ENCODE peak calls at places on chromosomes 11 and 22, in ten cellular contexts. L is stimulated activated naive CD8-positive, alpha-beta T cell treated with anti-CD3 and anti-CD28 coated beads, Interleukin-15, amount 100 ng/mL, for 72 hours; R is LoVo; K is substantia nigra; V is tibial nerve; M is stimulated activated CD8-positive, alpha-beta memory T cell treated with anti-CD3 and anti-CD28 coated beads, Interleukin-15, amount 100 ng/mL, for 24 hours; S is BJ; A is AG04450; X is left ventricle myocardium inferior; Y is NAMALWA. G is an unnamed sample.
A peak's percentile ranks its signal among the peaks of the same experiment; 100 is the strongest.

GRCh38 chr22:41682033-41682807 is 6.4 kb downstream of the SNU13 start:
- DNase-seq in L (peak; percentile 80), R (peak; percentile 76), K (peak; percentile 67), V (peak; percentile 72), M (peak; percentile 69), S (no peak), A (peak; percentile 52), X (peak; percentile 87), Y (peak; percentile 94), G (peak; percentile 48)

GRCh38 chr11:6648505-6648904 is 7.1 kb downstream of the DCHS1 start:
- DNase-seq in L (no peak), R (no peak), K (no peak), V (no peak), M (no peak), S (no peak), A (no peak), X (no peak), Y (no peak), G (no peak)

GRCh38 chr11:33045551-33046255 is 6.3 kb downstream of the TCP11L1 start:
- DNase-seq in L (no peak), R (peak; percentile 73), K (no peak), V (no peak), M (no peak), S (no peak), A (no peak), X (no peak), Y (no peak), G (no peak)

GRCh38 chr11:73135346-73136284 is 6.5 kb downstream of the FCHSD2 start:
- DNase-seq in L (no peak), R (no peak), K (no peak), V (no peak), M (no peak), S (no peak), A (no peak), X (no peak), Y (no peak), G (no peak)

GRCh38 chr11:34492806-34493414 is 20.7 kb downstream of the ELF5 start:
- DNase-seq in L (peak; percentile 32), R (peak; percentile 68), K (peak; percentile 16), V (peak; percentile 68), M (no peak), S (no peak), A (no peak), X (no peak), Y (peak; percentile 76), G (no peak)

GRCh38 chr11:2791521-2792375 is 92.0 kb upstream of the KCNQ1OT1 start:
- DNase-seq in L (peak; percentile 55), R (no peak), K (no peak), V (peak; percentile 15), M (no peak), S (no peak), A (no peak), X (peak; percentile 21), Y (no peak), G (no peak)

GRCh38 chr11:63738720-63739360 is 29.7 kb downstream of the ZFTA start:
- DNase-seq in L (peak; percentile 52), R (peak; percentile 79), K (no peak), V (peak; percentile 87), M (peak; percentile 39), S (peak; percentile 26), A (peak; percentile 66), X (peak; percentile 63), Y (peak; percentile 76), G (peak; percentile 60)

GRCh38 chr11:35682230-35683195 is 19.9 kb downstream of the TRIM44 start:
- DNase-seq in L (no peak), R (no peak), K (no peak), V (no peak), M (no peak), S (no peak), A (no peak), X (no peak), Y (no peak), G (no peak)

GRCh38 chr11:9953994-9954626 is 290.2 kb downstream of the SWAP70 start:
- DNase-seq in L (no peak), R (no peak), K (no peak), V (no peak), M (no peak), S (no peak), A (no peak), X (no peak), Y (no peak), G (peak; percentile 40)

GRCh38 chr11:68028802-68029475 is 1.5 kb upstream of the NDUFS8 start:
- DNase-seq in L (no peak), R (no peak), K (no peak), V (no peak), M (no peak), S (no peak), A (no peak), X (no peak), Y (no peak), G (no peak)

G was measured in non-pigmented ciliary epithelial cell.